ENCODE peak calls at places on chromosomes 12 and 14, in eight cellular contexts. G is upper lobe of right lung, E is esophagus squamous epithelium, Z is fibroblast of lung, I is cardiac muscle cell, A is heart right ventricle, S is tibial artery, F is hepatocyte. K is an unnamed sample. For H3K27me3 and H3K4me1, the result is how much of the 10 kb centered on the place peaks cover.

GRCh38 chr12:109555431-109556315 is 17.6 kb downstream of the MMAB start:
- DNase-seq in G (no peak), E (no peak), Z (no peak), I (no peak), A (no peak), S (no peak), F (no peak), K (no peak)

GRCh38 chr12:104516821-104517220 is 60.1 kb downstream of the CHST11 start:
- DNase-seq in G (no peak), E (no peak), Z (no peak), I (no peak), A (no peak), S (no peak), F (no peak), K (no peak)

GRCh38 chr12:7877421-7877820 is 4.7 kb upstream of the SLC2A14 start:
- DNase-seq in G (no peak), E (no peak), Z (no peak), I (no peak), A (no peak), S (no peak), F (no peak), K (no peak)

GRCh38 chr12:101697930-101698781 is 716 bp downstream of the CHPT1 start:
- DNase-seq in G (peak), E (no peak), Z (peak), I (peak), A (peak), S (peak), F (peak), K (peak)

GRCh38 chr12:130367523-130367922 is 29.8 kb downstream of the PIWIL1 start:
- DNase-seq in G (no peak), E (no peak), Z (no peak), I (no peak), A (no peak), S (no peak), F (no peak), K (no peak)

GRCh38 chr12:65494537-65494936 is 216.1 kb downstream of the MSRB3 start:
- DNase-seq in G (no peak), E (no peak), Z (peak), I (peak), A (no peak), S (no peak), F (no peak), K (no peak)

GRCh38 chr14:54291491-54292191 is 105.2 kb upstream of the CDKN3 start:
- DNase-seq in G (no peak), E (no peak), Z (peak), I (peak), A (peak), S (no peak), F (no peak), K (no peak)

GRCh38 chr14:104297721-104298401 is 159.5 kb downstream of the KIF26A start:
- DNase-seq in G (peak), E (no peak), Z (no peak), I (no peak), A (peak), S (no peak), F (no peak), K (no peak)

GRCh38 chr12:56900583-56900982 is 33.6 kb downstream of the SDR9C7 start:
- DNase-seq in G (no peak), E (no peak), Z (no peak), I (no peak), A (no peak), S (no peak), F (no peak), K (peak)

GRCh38 chr14:52307870-52308269 is 6.2 kb upstream of the PTGER2 start:
- DNase-seq in G (no peak), E (no peak), Z (peak), I (no peak), A (no peak), S (no peak), F (no peak), K (no peak)
- H3K27me3 ChIP-seq in G (under half), E (under half), Z (under half), I (under half), A (under half), S (under half), F (under half), K (under half)

DNA sequence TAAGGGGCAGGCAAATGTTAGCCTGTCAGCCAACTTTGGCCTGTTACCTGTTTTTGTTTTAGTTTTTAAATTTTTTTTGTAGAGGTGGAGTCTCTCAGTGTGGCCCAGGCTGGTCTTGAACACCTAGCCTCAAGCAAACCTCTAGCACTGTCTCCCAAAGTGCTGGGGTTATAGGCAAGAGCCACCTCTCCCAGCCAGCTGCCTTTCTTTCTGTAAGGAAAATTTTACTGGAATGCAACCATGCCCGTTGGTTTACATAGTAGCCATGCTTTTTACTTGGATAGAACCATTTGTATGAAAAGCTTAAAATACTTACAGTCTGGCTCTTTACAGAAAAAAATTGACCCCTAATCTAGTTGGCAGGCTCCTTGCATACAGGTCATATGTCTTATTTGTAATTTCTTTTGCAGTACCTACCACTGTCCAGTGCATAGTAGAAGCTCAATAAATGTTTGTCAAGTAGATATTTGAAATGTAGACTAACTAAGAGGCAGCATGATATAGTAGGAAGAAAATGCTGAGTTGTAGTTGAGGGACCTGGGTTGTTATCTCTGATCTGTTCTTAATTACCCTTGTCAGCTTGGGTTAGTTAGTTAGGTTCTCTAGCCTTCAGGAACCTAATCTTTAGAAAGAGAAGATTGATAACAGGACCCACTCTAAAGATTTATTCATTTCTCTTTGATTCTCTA is 4.7 kb downstream of the MDM2 start:
- DNase-seq in G (no peak), E (no peak), Z (no peak), I (no peak), A (no peak), S (no peak), F (no peak), K (no peak)
- H3K4me3 ChIP-seq in G (peak), E (no peak), Z (peak), I (no peak), A (no peak), S (no peak), F (no peak), K (no peak)

DNA sequence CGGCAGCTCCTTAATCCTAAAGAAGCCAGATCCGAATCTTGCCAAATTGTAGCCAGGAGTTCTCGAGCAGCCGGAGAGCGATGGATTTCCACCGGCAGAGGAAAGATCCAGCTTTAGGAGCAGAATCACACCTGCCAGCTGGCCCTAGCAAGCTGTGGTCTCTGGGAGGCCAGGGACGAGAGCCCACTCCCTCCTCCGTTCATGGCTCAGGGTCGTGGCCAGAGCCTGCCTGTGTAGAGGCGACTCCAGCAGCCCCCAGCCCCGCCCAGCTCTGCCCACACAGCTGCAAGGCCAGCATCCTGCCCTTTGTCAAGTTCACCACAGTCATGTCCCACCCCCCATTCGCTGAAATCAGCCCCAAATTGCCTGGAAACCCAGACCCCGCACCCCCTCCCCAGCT is 121.0 kb downstream of the SCARB1 start:
- DNase-seq in G (no peak), E (no peak), Z (no peak), I (no peak), A (no peak), S (no peak), F (no peak), K (peak)
- H3K4me1 ChIP-seq in G (under half), E (half or more), Z (under half), I (under half), A (under half), S (under half), F (under half), K (under half)

GRCh38 chr14:99740411-99740810 is 52.8 kb upstream of the EML1 start:
- DNase-seq in G (no peak), E (no peak), Z (no peak), I (no peak), A (peak), S (no peak), F (no peak), K (no peak)
- H3K27me3 ChIP-seq in G (under half), E (under half), Z (under half), I (under half), A (under half), S (under half), F (under half), K (under half)

K was measured in SJCRH30.